ENCODE peak calls at places on chromosomes 11 and 22, in nine cellular contexts. V is lower leg skin; L is stimulated activated CD8-positive, alpha-beta memory T cell treated with anti-CD3 and anti-CD28 coated beads, Interleukin-2, amount 100 ng/mL, for 1 hour; D is mesenchymal stem cell; H is stimulated activated CD4-positive, alpha-beta T cell treated with anti-CD3 and anti-CD28 coated beads, Interleukin-12 subunit alpha, Interleukin-12 subunit beta, amount 100 ng/mL, for 48 hours; F is Daoy; R is fibroblast of the conjunctiva; K is colonic mucosa; I is NCI-H2029 treated with DMSO at 0.1 percent for 48 hours. W is an unnamed sample.
A peak's percentile ranks its signal among the peaks of the same experiment; 100 is the strongest.

GRCh38 chr11:62120466-62120865 is 3.3 kb upstream of the INCENP start:
- DNase-seq in V (no peak), L (no peak), D (no peak), H (no peak), F (no peak), R (no peak), K (no peak), I (no peak), W (no peak)

GRCh38 chr11:95924414-95924760 is 480 bp upstream of the MTMR2 start:
- DNase-seq in V (no peak), L (no peak), D (peak; percentile 45), H (no peak), F (peak; percentile 44), R (no peak), K (peak; percentile 36), I (no peak), W (no peak)

GRCh38 chr11:96456111-96456510 is 66.3 kb downstream of the JRKL start:
- DNase-seq in V (no peak), L (no peak), D (no peak), H (no peak), F (no peak), R (no peak), K (no peak), I (no peak), W (no peak)

GRCh38 chr11:92852203-92852602 is 117.2 kb upstream of the MTNR1B start:
- DNase-seq in V (no peak), L (no peak), D (no peak), H (no peak), F (no peak), R (no peak), K (no peak), I (no peak), W (no peak)

GRCh38 chr11:106152824-106153223 is 75.4 kb downstream of the AASDHPPT start:
- DNase-seq in V (no peak), L (no peak), D (peak; percentile 59), H (no peak), F (peak; percentile 17), R (no peak), K (no peak), I (no peak), W (no peak)

GRCh38 chr11:74057251-74058151 is 48.6 kb upstream of the UCP3 start:
- DNase-seq in V (no peak), L (no peak), D (peak; percentile 91), H (no peak), F (no peak), R (peak; percentile 38), K (no peak), I (no peak), W (no peak)

GRCh38 chr11:1043563-1044096 is 7.1 kb upstream of the MUC6 start:
- DNase-seq in V (no peak), L (no peak), D (no peak), H (no peak), F (no peak), R (no peak), K (no peak), I (no peak), W (no peak)

GRCh38 chr22:42918500-42918899 is 61.4 kb upstream of the ARFGAP3 start:
- DNase-seq in V (no peak), L (no peak), D (no peak), H (no peak), F (no peak), R (no peak), K (no peak), I (no peak), W (no peak)

GRCh38 chr11:1152316-1153104 is 5.2 kb upstream of the MUC5AC start:
- DNase-seq in V (peak; percentile 78), L (no peak), D (peak; percentile 38), H (no peak), F (peak; percentile 86), R (no peak), K (no peak), I (no peak), W (no peak)

GRCh38 chr11:18490319-18490718 is 34.7 kb downstream of the LDHAL6A start:
- DNase-seq in V (no peak), L (no peak), D (no peak), H (no peak), F (no peak), R (no peak), K (no peak), I (no peak), W (no peak)

GRCh38 chr11:28318861-28319260 is 210.7 kb downstream of the METTL15 start:
- DNase-seq in V (no peak), L (no peak), D (no peak), H (no peak), F (no peak), R (no peak), K (no peak), I (no peak), W (no peak)

GRCh38 chr22:22827187-22827948 is 60.2 kb upstream of the IGLL5 start:
- DNase-seq in V (no peak), L (no peak), D (no peak), H (no peak), F (no peak), R (no peak), K (no peak), I (no peak), W (no peak)

GRCh38 chr11:8387693-8388092 is 124.0 kb upstream of the LMO1 start:
- DNase-seq in V (no peak), L (no peak), D (no peak), H (no peak), F (no peak), R (no peak), K (no peak), I (no peak), W (no peak)

GRCh38 chr11:92149996-92150395 is 74.6 kb upstream of the FAT3 start:
- DNase-seq in V (no peak), L (no peak), D (no peak), H (no peak), F (no peak), R (no peak), K (no peak), I (no peak), W (no peak)

GRCh38 chr22:50079689-50080465 is 5.3 kb downstream of the MLC1 start:
- DNase-seq in V (no peak), L (no peak), D (no peak), H (no peak), F (no peak), R (no peak), K (no peak), I (no peak), W (no peak)

GRCh38 chr22:45709866-45710265 is 38.2 kb downstream of the ATXN10 start:
- DNase-seq in V (no peak), L (no peak), D (peak; percentile 78), H (no peak), F (peak; percentile 34), R (no peak), K (no peak), I (no peak), W (no peak)

GRCh38 chr11:985435-985834 is 51.1 kb downstream of the MUC6 start:
- DNase-seq in V (no peak), L (no peak), D (no peak), H (no peak), F (no peak), R (no peak), K (peak; percentile 54), I (no peak), W (no peak)

GRCh38 chr11:86374586-86374985 is at the start of gene CCDC81:
- DNase-seq in V (no peak), L (no peak), D (no peak), H (no peak), F (no peak), R (no peak), K (no peak), I (no peak), W (no peak)

GRCh38 chr11:104015649-104016415 is 20.6 kb upstream of the DDI1 start:
- DNase-seq in V (no peak), L (no peak), D (no peak), H (no peak), F (no peak), R (no peak), K (no peak), I (no peak), W (no peak)

GRCh38 chr11:134516529-134516928 is 104.5 kb upstream of the B3GAT1 start:
- DNase-seq in V (peak; percentile 56), L (no peak), D (no peak), H (no peak), F (no peak), R (no peak), K (no peak), I (no peak), W (no peak)

GRCh38 chr22:40107756-40108437 is 69.8 kb upstream of the TNRC6B start:
- DNase-seq in V (no peak), L (no peak), D (peak; percentile 12), H (peak; percentile 9), F (peak; percentile 58), R (peak; percentile 18), K (no peak), I (peak; percentile 19), W (no peak)

GRCh38 chr22:20998411-20999336 is 3.2 kb downstream of the THAP7 start:
- DNase-seq in V (no peak), L (no peak), D (no peak), H (no peak), F (no peak), R (no peak), K (no peak), I (no peak), W (no peak)

GRCh38 chr22:41699264-41700104 is at the start of gene MEI1:
- DNase-seq in V (peak; percentile 95), L (peak; percentile 82), D (no peak), H (peak; percentile 94), F (peak; percentile 44), R (peak; percentile 45), K (peak; percentile 87), I (no peak), W (peak; percentile 6)

GRCh38 chr11:29320196-29320595 is 696.6 kb downstream of the KCNA4 start:
- DNase-seq in V (no peak), L (no peak), D (no peak), H (no peak), F (no peak), R (no peak), K (no peak), I (no peak), W (no peak)

GRCh38 chr22:37213218-37213855 is 1.1 kb upstream of the SSTR3 start:
- DNase-seq in V (no peak), L (no peak), D (no peak), H (no peak), F (no peak), R (no peak), K (no peak), I (no peak), W (no peak)

GRCh38 chr11:123211134-123211879 is 16.3 kb upstream of the CLMP start:
- DNase-seq in V (no peak), L (no peak), D (no peak), H (no peak), F (no peak), R (no peak), K (no peak), I (no peak), W (no peak)

GRCh38 chr11:74678041-74678440 is 53.2 kb downstream of the CHRDL2 start:
- DNase-seq in V (no peak), L (no peak), D (no peak), H (no peak), F (no peak), R (no peak), K (no peak), I (no peak), W (no peak)

GRCh38 chr22:37517826-37518450 is 1.3 kb downstream of the CARD10 start:
- DNase-seq in V (no peak), L (no peak), D (no peak), H (no peak), F (no peak), R (no peak), K (no peak), I (no peak), W (no peak)

GRCh38 chr11:4751201-4751600 is 18.5 kb downstream of the OR51F1 start:
- DNase-seq in V (no peak), L (no peak), D (no peak), H (no peak), F (no peak), R (no peak), K (no peak), I (no peak), W (no peak)

GRCh38 chr11:78822931-78823423 is 248.3 kb upstream of the NARS2 start:
- DNase-seq in V (peak; percentile 68), L (no peak), D (no peak), H (no peak), F (no peak), R (no peak), K (no peak), I (no peak), W (no peak)

GRCh38 chr22:43747877-43748276 is 64.2 kb downstream of the EFCAB6 start:
- DNase-seq in V (no peak), L (no peak), D (no peak), H (no peak), F (no peak), R (no peak), K (no peak), I (no peak), W (no peak)

W was measured in skeletal muscle cell.